ENCODE peak calls at places on chromosomes 2 and 18, in seven cellular contexts. G is heart right ventricle, O is thyroid gland, L is HepG2, M is lower lobe of right lung, D is hepatocyte, S is mucosa of descending colon. W is an unnamed sample.

GRCh38 chr2:30287190-30287589 is 55.9 kb downstream of the LBH start:
- DNase-seq in M (no peak), G (no peak), O (no peak), D (no peak), L (no peak), S (no peak), W (no peak)

GRCh38 chr2:240896871-240897692 is 1.1 kb upstream of the MAB21L4 start:
- DNase-seq in M (no peak), G (no peak), L (peak; percentile 68), D (peak; percentile 79), O (peak; percentile 63), S (peak; percentile 72), W (no peak)

GRCh38 chr2:134367915-134368911 is 114.3 kb downstream of the MGAT5 start:
- DNase-seq in M (no peak), S (no peak), O (no peak), L (peak; percentile 69), G (no peak), D (peak; percentile 18), W (no peak)

GRCh38 chr2:96864343-96865091 is 5.4 kb downstream of the SEMA4C start:
- DNase-seq in D (no peak), S (no peak), G (peak; percentile 64), M (peak; percentile 85), O (peak; percentile 74), L (no peak), W (no peak)

GRCh38 chr2:224078656-224079055 is 39.6 kb upstream of the SERPINE2 start:
- DNase-seq in G (no peak), M (no peak), S (no peak), L (no peak), D (no peak), O (peak; percentile 76), W (no peak)

GRCh38 chr2:191150121-191150450 is 708 bp downstream of the STAT4 start:
- DNase-seq in G (no peak), L (no peak), O (no peak), M (no peak), D (peak; percentile 8), S (no peak), W (no peak)

GRCh38 chr2:48482774-48483173 is 47.2 kb upstream of the STON1 start:
- DNase-seq in M (no peak), S (no peak), D (no peak), O (no peak), L (no peak), G (no peak), W (no peak)

GRCh38 chr2:55779459-55780421 is 86.1 kb upstream of the PNPT1 start:
- DNase-seq in L (peak; percentile 58), G (no peak), D (peak; percentile 66), S (no peak), M (no peak), O (no peak), W (peak; percentile 71)

GRCh38 chr2:144468823-144469595 is 50.9 kb downstream of the ZEB2 start:
- DNase-seq in O (no peak), L (no peak), G (no peak), S (no peak), D (no peak), M (no peak), W (no peak)

GRCh38 chr18:61308795-61309393 is 24.3 kb upstream of the CDH20 start:
- DNase-seq in G (no peak), L (no peak), M (no peak), O (no peak), S (no peak), D (no peak), W (no peak)

GRCh38 chr2:232779465-232779864 is 3.1 kb upstream of the KCNJ13 start:
- DNase-seq in O (no peak), M (no peak), G (no peak), S (no peak), D (peak; percentile 5), L (no peak), W (no peak)

GRCh38 chr2:196354186-196354585 is 182.8 kb upstream of the STK17B start:
- DNase-seq in M (no peak), G (no peak), L (no peak), S (no peak), O (no peak), D (no peak), W (no peak)
- H3K4me3 ChIP-seq in M (no peak overlapping the region), G (no peak overlapping the region), L (no peak overlapping the region), S (no peak overlapping the region), O (no peak overlapping the region), D (no peak overlapping the region), W (no peak overlapping the region)

GRCh38 chr2:174688079-174688478 is 76.2 kb downstream of the CHRNA1 start:
- DNase-seq in O (no peak), S (no peak), D (peak; percentile 47), M (no peak), G (no peak), L (no peak), W (peak; percentile 59)
- TF ChIP-seq CTCF in O (no peak), S (peak; percentile 12), D (peak; percentile 62), M (peak; percentile 47), G (peak; percentile 54), L (no peak), W (peak; percentile 60)

GRCh38 chr2:212773808-212774339 is 235.3 kb upstream of the ERBB4 start:
- DNase-seq in L (no peak), M (no peak), G (no peak), O (no peak), D (no peak), S (no peak), W (no peak)

GRCh38 chr2:212777020-212777491 is 238.5 kb upstream of the ERBB4 start:
- DNase-seq in O (no peak), S (peak; percentile 2), L (peak; percentile 6), M (no peak), D (peak; percentile 53), G (no peak), W (peak; percentile 28)
- H3K4me3 ChIP-seq in O (no peak overlapping the region), S (no peak overlapping the region), L (no peak overlapping the region), M (no peak overlapping the region), D (no peak overlapping the region), G (no peak overlapping the region), W (peak overlapping the region; percentile 1)

DNA sequence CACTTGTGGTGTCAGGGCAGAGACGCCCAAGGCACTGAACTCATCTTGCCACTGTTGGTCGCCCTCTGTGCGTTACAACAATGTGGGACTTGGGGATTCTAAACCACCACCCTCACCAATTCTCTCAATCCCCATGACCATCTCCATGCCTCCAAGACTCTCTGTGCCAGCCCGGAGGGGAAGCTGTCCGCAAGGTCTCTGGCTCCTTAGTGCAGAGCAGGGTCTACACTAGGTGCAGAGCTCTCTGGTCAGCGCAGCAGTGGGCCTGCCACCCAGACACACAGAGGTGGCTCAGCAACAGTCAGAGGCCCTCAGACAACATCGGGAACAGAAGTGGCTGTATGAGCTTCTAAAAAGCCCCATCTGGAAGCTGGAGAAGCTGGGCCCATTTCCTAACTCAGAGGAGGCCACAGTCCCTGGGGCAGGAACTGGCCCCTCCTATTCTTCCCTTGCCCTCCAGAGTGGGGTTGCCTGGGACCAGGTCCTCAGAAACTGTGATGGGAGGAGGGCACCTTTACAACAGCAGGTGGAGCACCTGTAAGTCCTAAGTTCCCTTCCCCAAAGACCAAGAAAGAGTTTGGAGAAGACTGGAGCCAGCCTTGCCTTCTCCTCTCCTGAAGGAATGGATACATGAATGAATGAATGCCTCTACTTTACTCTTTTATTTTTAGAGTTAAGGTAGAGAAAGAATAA is 37.7 kb downstream of the SERTAD2 start:
- DNase-seq in L (no peak), S (no peak), G (no peak), D (no peak), O (no peak), M (no peak), W (no peak)
- TF ChIP-seq CTCF in L (peak; percentile 44), S (no peak), G (no peak), D (no peak), O (no peak), M (no peak), W (no peak)

GRCh38 chr2:119638246-119638645 is 40.8 kb upstream of the TMEM177 start:
- DNase-seq in G (no peak), L (peak; percentile 32), M (no peak), D (no peak), O (no peak), S (no peak), W (no peak)
- H3K4me3 ChIP-seq in G (no peak overlapping the region), L (no peak overlapping the region), M (no peak overlapping the region), D (no peak overlapping the region), O (no peak overlapping the region), S (no peak overlapping the region), W (no peak overlapping the region)

GRCh38 chr2:46276652-46277051 is 20.6 kb upstream of the EPAS1 start:
- DNase-seq in M (no peak), S (no peak), G (no peak), O (no peak), D (no peak), L (no peak), W (peak; percentile 34)
- TF ChIP-seq CTCF in M (peak; percentile 37), S (no peak), G (peak; percentile 22), O (no peak), D (peak; percentile 19), L (peak; percentile 14), W (peak; percentile 46)

GRCh38 chr2:9738718-9739496 is 104.4 kb upstream of the TAF1B start:
- DNase-seq in D (no peak), L (no peak), M (no peak), S (peak; percentile 65), O (no peak), G (peak; percentile 58), W (peak; percentile 48)

GRCh38 chr2:9739508-9739907 is 103.8 kb upstream of the TAF1B start:
- DNase-seq in S (peak; percentile 69), M (peak; percentile 58), L (no peak), G (peak; percentile 91), O (peak; percentile 25), D (no peak), W (peak; percentile 45)

GRCh38 chr2:9736008-9736407 is 105.2 kb upstream of the YWHAQ start:
- DNase-seq in L (no peak), G (no peak), M (no peak), O (no peak), S (no peak), D (no peak), W (no peak)

GRCh38 chr2:9737053-9737875 is 106.0 kb upstream of the TAF1B start:
- DNase-seq in O (no peak), L (peak; percentile 37), G (no peak), S (no peak), M (no peak), D (no peak), W (peak; percentile 21)

DNA sequence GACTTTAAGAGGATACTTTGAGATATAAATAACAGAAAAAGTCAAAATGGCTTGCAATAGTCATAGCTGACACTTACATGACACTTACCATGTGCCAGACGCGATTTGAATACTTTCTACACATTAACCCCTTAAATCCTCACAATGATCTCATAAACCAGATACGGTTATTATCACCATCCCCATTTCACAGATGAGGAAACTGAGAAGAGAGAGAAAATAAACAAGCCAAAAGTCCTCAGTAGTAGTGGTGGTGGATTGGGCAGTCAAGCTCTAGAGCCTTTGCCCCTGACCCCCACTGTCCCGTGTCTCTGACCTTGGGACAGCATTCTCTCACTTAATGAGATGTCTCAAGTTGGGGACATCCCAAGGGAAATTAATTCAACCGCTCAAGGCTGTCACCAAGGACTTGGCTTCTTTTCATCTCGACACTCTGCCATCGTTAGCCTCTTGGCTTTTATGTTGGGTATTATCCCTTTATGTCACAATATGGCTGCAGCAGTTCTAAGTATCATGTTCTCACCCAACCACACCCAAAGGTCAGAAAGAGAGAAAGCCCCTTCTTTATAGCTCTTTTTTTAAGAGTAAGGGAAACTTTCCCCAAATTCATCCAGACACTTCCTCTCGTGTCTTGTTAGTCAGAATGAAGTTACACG is 105.1 kb upstream of the TAF1B start:
- DNase-seq in O (no peak), G (no peak), D (no peak), M (no peak), S (no peak), L (no peak), W (no peak)
- H3K4me3 ChIP-seq in O (no peak overlapping the region), G (no peak overlapping the region), D (no peak overlapping the region), M (no peak overlapping the region), S (no peak overlapping the region), L (no peak overlapping the region), W (no peak overlapping the region)

W was measured in AG10803.